ENCODE peak calls at places on chromosomes 6 and 20, in six cellular contexts. One of them, this sample, is unnamed.

GRCh38 chr6:33049323-33049722 is 24.1 kb downstream of the HLA-DPA1 start:
- DNase-seq in left ventricle myocardium inferior: no peak
- DNase-seq in GM23338: peak
- DNase-seq in AG04450: no peak
- DNase-seq in breast epithelium: no peak
- DNase-seq in cardiac muscle cell: no peak
- DNase-seq in this sample: no peak

GRCh38 chr6:46993846-46994245 is 48.3 kb downstream of the ADGRF1 start:
- DNase-seq in left ventricle myocardium inferior: no peak
- DNase-seq in GM23338: no peak
- DNase-seq in AG04450: peak
- DNase-seq in breast epithelium: no peak
- DNase-seq in cardiac muscle cell: peak
- DNase-seq in this sample: peak

GRCh38 chr6:39254999-39255535 is 25.8 kb upstream of the KCNK5 start:
- DNase-seq in left ventricle myocardium inferior: no peak
- DNase-seq in GM23338: no peak
- DNase-seq in AG04450: no peak
- DNase-seq in breast epithelium: no peak
- DNase-seq in cardiac muscle cell: no peak
- DNase-seq in this sample: no peak

GRCh38 chr6:93419304-93420162 is at the start of gene EPHA7:
- DNase-seq in left ventricle myocardium inferior: peak
- DNase-seq in GM23338: peak
- DNase-seq in AG04450: peak
- DNase-seq in breast epithelium: peak
- DNase-seq in cardiac muscle cell: peak
- DNase-seq in this sample: peak

GRCh38 chr6:148998704-148999103 is 251.9 kb downstream of the UST start:
- DNase-seq in left ventricle myocardium inferior: no peak
- DNase-seq in GM23338: no peak
- DNase-seq in AG04450: no peak
- DNase-seq in breast epithelium: no peak
- DNase-seq in cardiac muscle cell: no peak
- DNase-seq in this sample: peak

GRCh38 chr20:32780749-32781402 is 18.7 kb downstream of the DNMT3B start:
- DNase-seq in left ventricle myocardium inferior: no peak
- DNase-seq in GM23338: peak
- DNase-seq in AG04450: no peak
- DNase-seq in breast epithelium: no peak
- DNase-seq in cardiac muscle cell: no peak
- DNase-seq in this sample: no peak

GRCh38 chr20:34171640-34172039 is 59.6 kb upstream of the EIF2S2 start:
- DNase-seq in left ventricle myocardium inferior: no peak
- DNase-seq in GM23338: no peak
- DNase-seq in AG04450: no peak
- DNase-seq in breast epithelium: no peak
- DNase-seq in cardiac muscle cell: peak
- DNase-seq in this sample: no peak

GRCh38 chr6:170003027-170003426 is 251.6 kb downstream of the ERMARD start:
- DNase-seq in left ventricle myocardium inferior: no peak
- DNase-seq in GM23338: no peak
- DNase-seq in AG04450: no peak
- DNase-seq in breast epithelium: no peak
- DNase-seq in cardiac muscle cell: no peak
- DNase-seq in this sample: no peak

GRCh38 chr6:90403489-90404381 is 107.1 kb upstream of the BACH2 start:
- DNase-seq in left ventricle myocardium inferior: peak
- DNase-seq in GM23338: peak
- DNase-seq in AG04450: peak
- DNase-seq in breast epithelium: peak
- DNase-seq in cardiac muscle cell: peak
- DNase-seq in this sample: peak

GRCh38 chr6:31776961-31777666 is at the start of gene VWA7:
- DNase-seq in left ventricle myocardium inferior: peak
- DNase-seq in GM23338: peak
- DNase-seq in AG04450: no peak
- DNase-seq in breast epithelium: peak
- DNase-seq in cardiac muscle cell: peak
- DNase-seq in this sample: peak

GRCh38 chr6:137775720-137776119 is 91.3 kb upstream of the TNFAIP3 start:
- DNase-seq in left ventricle myocardium inferior: no peak
- DNase-seq in GM23338: no peak
- DNase-seq in AG04450: no peak
- DNase-seq in breast epithelium: no peak
- DNase-seq in cardiac muscle cell: peak
- DNase-seq in this sample: no peak

GRCh38 chr6:13328875-13329183 is 492 bp upstream of the TBC1D7 start:
- DNase-seq in left ventricle myocardium inferior: no peak
- DNase-seq in GM23338: no peak
- DNase-seq in AG04450: no peak
- DNase-seq in breast epithelium: no peak
- DNase-seq in cardiac muscle cell: no peak
- DNase-seq in this sample: no peak

GRCh38 chr6:35294308-35294945 is 3.2 kb upstream of the DEF6 start:
- DNase-seq in left ventricle myocardium inferior: no peak
- DNase-seq in GM23338: peak
- DNase-seq in AG04450: no peak
- DNase-seq in breast epithelium: no peak
- DNase-seq in cardiac muscle cell: peak
- DNase-seq in this sample: no peak

GRCh38 chr6:71404145-71404966 is 115.7 kb downstream of the OGFRL1 start:
- DNase-seq in left ventricle myocardium inferior: no peak
- DNase-seq in GM23338: peak
- DNase-seq in AG04450: peak
- DNase-seq in breast epithelium: no peak
- DNase-seq in cardiac muscle cell: peak
- DNase-seq in this sample: peak

GRCh38 chr6:25012657-25013056 is 76.9 kb upstream of the RIPOR2 start:
- DNase-seq in left ventricle myocardium inferior: no peak
- DNase-seq in GM23338: no peak
- DNase-seq in AG04450: no peak
- DNase-seq in breast epithelium: no peak
- DNase-seq in cardiac muscle cell: peak
- DNase-seq in this sample: peak

GRCh38 chr6:17417817-17418216 is 24.4 kb downstream of the CAP2 start:
- DNase-seq in left ventricle myocardium inferior: no peak
- DNase-seq in GM23338: peak
- DNase-seq in AG04450: peak
- DNase-seq in breast epithelium: no peak
- DNase-seq in cardiac muscle cell: peak
- DNase-seq in this sample: peak

GRCh38 chr20:36074983-36075382 is 79.6 kb upstream of the EPB41L1 start:
- DNase-seq in left ventricle myocardium inferior: no peak
- DNase-seq in GM23338: no peak
- DNase-seq in AG04450: no peak
- DNase-seq in breast epithelium: no peak
- DNase-seq in cardiac muscle cell: peak
- DNase-seq in this sample: no peak

GRCh38 chr6:22631101-22631500 is 61.7 kb downstream of the HDGFL1 start:
- DNase-seq in left ventricle myocardium inferior: peak
- DNase-seq in GM23338: no peak
- DNase-seq in AG04450: peak
- DNase-seq in breast epithelium: no peak
- DNase-seq in cardiac muscle cell: peak
- DNase-seq in this sample: peak

GRCh38 chr20:47854687-47855212 is 69.5 kb upstream of the SULF2 start:
- DNase-seq in left ventricle myocardium inferior: no peak
- DNase-seq in GM23338: peak
- DNase-seq in AG04450: peak
- DNase-seq in breast epithelium: no peak
- DNase-seq in cardiac muscle cell: peak
- DNase-seq in this sample: peak

GRCh38 chr6:55040102-55040848 is 134.0 kb upstream of the HCRTR2 start:
- DNase-seq in left ventricle myocardium inferior: no peak
- DNase-seq in GM23338: no peak
- DNase-seq in AG04450: peak
- DNase-seq in breast epithelium: no peak
- DNase-seq in cardiac muscle cell: peak
- DNase-seq in this sample: peak

GRCh38 chr6:33885121-33886057 is 81.6 kb upstream of the MLN start:
- DNase-seq in left ventricle myocardium inferior: no peak
- DNase-seq in GM23338: no peak
- DNase-seq in AG04450: no peak
- DNase-seq in breast epithelium: no peak
- DNase-seq in cardiac muscle cell: peak
- DNase-seq in this sample: peak

GRCh38 chr20:47300071-47300470 is 56.4 kb downstream of the ZMYND8 start:
- DNase-seq in left ventricle myocardium inferior: no peak
- DNase-seq in GM23338: no peak
- DNase-seq in AG04450: no peak
- DNase-seq in breast epithelium: no peak
- DNase-seq in cardiac muscle cell: no peak
- DNase-seq in this sample: peak

GRCh38 chr6:129370268-129370916 is 339.6 kb downstream of the ARHGAP18 start:
- DNase-seq in left ventricle myocardium inferior: peak
- DNase-seq in GM23338: peak
- DNase-seq in AG04450: peak
- DNase-seq in breast epithelium: peak
- DNase-seq in cardiac muscle cell: peak
- DNase-seq in this sample: peak

GRCh38 chr6:42777126-42777822 is 4.6 kb upstream of the BICRAL start:
- DNase-seq in left ventricle myocardium inferior: no peak
- DNase-seq in GM23338: no peak
- DNase-seq in AG04450: no peak
- DNase-seq in breast epithelium: no peak
- DNase-seq in cardiac muscle cell: no peak
- DNase-seq in this sample: peak

GRCh38 chr20:1427457-1428054 is 34.7 kb upstream of the FKBP1A start:
- DNase-seq in left ventricle myocardium inferior: no peak
- DNase-seq in GM23338: peak
- DNase-seq in AG04450: no peak
- DNase-seq in breast epithelium: no peak
- DNase-seq in cardiac muscle cell: peak
- DNase-seq in this sample: no peak

DNA sequence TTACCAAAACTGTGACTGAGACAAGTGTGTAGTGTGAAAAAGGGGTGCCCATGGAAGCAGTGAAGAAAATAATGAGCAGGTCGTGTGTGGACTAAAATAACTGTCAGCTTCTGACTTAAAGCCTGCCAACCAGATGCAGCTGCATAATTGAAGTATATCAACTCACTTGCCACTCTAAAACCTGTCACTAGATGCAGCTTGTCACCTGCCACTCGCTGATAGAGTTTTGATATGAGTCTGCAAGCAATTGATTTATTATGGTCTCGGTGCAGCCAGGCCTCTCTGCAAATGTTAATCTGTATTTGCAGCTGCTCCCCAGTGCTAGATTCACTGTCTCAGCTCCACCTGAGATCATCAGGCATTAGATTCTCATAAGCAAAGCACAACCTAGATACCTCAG is 1090.0 kb upstream of the EYS start:
- DNase-seq in left ventricle myocardium inferior: no peak
- DNase-seq in GM23338: no peak
- DNase-seq in AG04450: no peak
- DNase-seq in breast epithelium: no peak
- DNase-seq in cardiac muscle cell: no peak
- DNase-seq in this sample: no peak
- H3K27ac ChIP-seq in left ventricle myocardium inferior: no peak
- H3K27ac ChIP-seq in GM23338: no peak
- H3K27ac ChIP-seq in AG04450: no peak
- H3K27ac ChIP-seq in breast epithelium: no peak
- H3K27ac ChIP-seq in cardiac muscle cell: no peak
- H3K27ac ChIP-seq in this sample: no peak

DNA sequence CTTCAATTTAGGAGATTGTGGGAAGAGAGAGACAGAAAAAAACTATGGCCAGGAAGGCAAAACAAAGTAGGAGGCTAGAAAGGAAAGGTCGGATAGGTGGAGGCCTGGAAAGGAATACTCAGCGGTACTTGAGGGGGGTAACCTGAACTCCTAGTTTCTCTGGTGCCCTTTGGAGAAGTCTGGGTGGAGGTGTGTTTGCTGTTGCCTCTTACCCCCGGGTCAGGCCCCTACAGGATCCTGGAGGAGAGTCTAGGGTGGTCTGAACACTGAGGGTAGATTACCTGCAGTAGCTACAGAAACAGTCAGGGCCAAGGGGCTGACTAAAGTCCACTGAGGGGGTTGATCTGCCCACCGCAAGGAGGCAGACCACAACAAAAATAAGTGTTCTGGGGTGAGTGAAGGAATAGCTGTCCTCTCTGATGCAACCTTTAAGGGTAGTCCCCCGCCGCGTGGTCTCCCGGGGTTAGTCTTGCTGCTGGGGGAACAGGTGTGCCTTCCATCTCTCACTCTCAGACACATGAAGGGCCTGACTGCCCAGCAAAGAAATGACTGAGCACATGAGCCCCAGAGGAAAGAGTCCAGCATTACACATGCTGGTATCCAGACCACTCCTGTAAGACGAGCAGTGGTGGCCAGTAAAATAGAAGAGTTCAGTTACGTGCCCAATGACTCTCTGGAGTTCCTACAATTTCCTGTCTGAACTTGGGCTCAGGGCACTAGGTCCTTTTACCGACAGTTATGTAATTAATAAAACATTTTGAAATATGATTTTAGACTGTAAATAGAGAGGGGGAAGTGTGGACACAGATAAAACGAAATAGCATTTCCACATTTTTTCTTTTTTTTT is 59.5 kb downstream of the MTHFD1L start:
- DNase-seq in left ventricle myocardium inferior: no peak
- DNase-seq in GM23338: peak
- DNase-seq in AG04450: no peak
- DNase-seq in breast epithelium: no peak
- DNase-seq in cardiac muscle cell: peak
- DNase-seq in this sample: no peak
- H3K27ac ChIP-seq in left ventricle myocardium inferior: peak
- H3K27ac ChIP-seq in GM23338: no peak
- H3K27ac ChIP-seq in AG04450: no peak
- H3K27ac ChIP-seq in breast epithelium: peak
- H3K27ac ChIP-seq in cardiac muscle cell: no peak
- H3K27ac ChIP-seq in this sample: no peak

DNA sequence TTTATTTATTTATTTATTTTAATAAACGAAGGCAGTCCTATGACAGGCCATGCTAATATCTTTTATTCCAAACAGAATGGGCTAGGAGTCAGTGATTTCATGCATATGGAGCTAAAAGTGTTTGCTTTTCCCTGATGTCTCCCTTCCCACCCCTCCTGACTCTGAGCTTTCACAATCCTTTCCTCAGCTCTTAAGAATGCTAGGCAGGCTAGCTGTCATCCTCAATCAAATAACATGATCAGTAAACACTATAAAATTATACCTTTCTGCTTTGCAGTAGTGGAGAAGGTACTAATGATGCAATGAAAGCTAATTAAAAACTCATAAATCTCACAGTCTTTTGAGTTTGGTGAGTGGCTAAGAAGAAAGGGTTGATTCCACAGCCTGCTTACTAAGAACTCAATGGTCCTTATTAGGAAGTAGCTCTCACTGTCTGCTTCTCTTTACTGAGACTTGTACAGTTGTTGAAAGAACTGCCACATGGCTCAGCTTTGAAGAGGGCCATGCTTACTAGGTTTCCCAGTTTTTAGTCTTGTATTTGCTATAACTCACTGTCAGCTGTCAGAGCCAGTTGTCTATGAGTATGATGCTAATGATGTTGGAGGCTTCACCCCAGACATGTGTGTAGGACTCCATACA is 250.9 kb upstream of the JAG1 start:
- DNase-seq in left ventricle myocardium inferior: no peak
- DNase-seq in GM23338: no peak
- DNase-seq in AG04450: peak
- DNase-seq in breast epithelium: no peak
- DNase-seq in cardiac muscle cell: peak
- DNase-seq in this sample: peak
- H3K27ac ChIP-seq in left ventricle myocardium inferior: no peak
- H3K27ac ChIP-seq in GM23338: no peak
- H3K27ac ChIP-seq in AG04450: peak
- H3K27ac ChIP-seq in breast epithelium: peak
- H3K27ac ChIP-seq in cardiac muscle cell: peak
- H3K27ac ChIP-seq in this sample: no peak

GRCh38 chr6:166266336-166266735 is 41.9 kb downstream of the PRR18 start:
- DNase-seq in left ventricle myocardium inferior: no peak
- DNase-seq in GM23338: no peak
- DNase-seq in AG04450: no peak
- DNase-seq in breast epithelium: no peak
- DNase-seq in cardiac muscle cell: no peak
- DNase-seq in this sample: no peak
- H3K27ac ChIP-seq in left ventricle myocardium inferior: no peak
- H3K27ac ChIP-seq in GM23338: no peak
- H3K27ac ChIP-seq in AG04450: no peak
- H3K27ac ChIP-seq in breast epithelium: no peak
- H3K27ac ChIP-seq in cardiac muscle cell: no peak
- H3K27ac ChIP-seq in this sample: no peak

This sample was measured in astrocyte.